ENCODE peak calls at places on chromosomes 16 and 17, in seven cellular contexts. K is psoas muscle, G is tibial nerve, T is heart left ventricle, U is astrocyte, O is PC-3, E is heart right ventricle. A is an unnamed sample.
A peak's percentile ranks its signal among the peaks of the same experiment; 100 is the strongest.

GRCh38 chr16:4709481-4709880 is 16.1 kb downstream of the NUDT16L1 start:
- DNase-seq in U (peak; percentile 26), E (no peak), K (no peak), O (no peak), T (no peak), G (no peak), A (no peak)

GRCh38 chr16:51147776-51148673 is 3.0 kb downstream of the SALL1 start:
- DNase-seq in U (no peak), E (no peak), O (no peak), G (no peak), T (no peak), K (no peak), A (no peak)

GRCh38 chr16:1512174-1512573 is 19.0 kb downstream of the TELO2 start:
- DNase-seq in G (no peak), E (no peak), T (no peak), K (no peak), U (no peak), O (no peak), A (no peak)

GRCh38 chr17:72151565-72152391 is 31.0 kb downstream of the SOX9 start:
- DNase-seq in T (peak; percentile 86), G (no peak), K (peak; percentile 19), U (peak; percentile 89), O (peak; percentile 97), E (peak; percentile 78), A (no peak)

GRCh38 chr17:27293359-27293897 is 486 bp upstream of the WSB1 start:
- DNase-seq in E (no peak), K (peak; percentile 34), G (no peak), O (no peak), U (no peak), T (peak; percentile 41), A (no peak)

GRCh38 chr17:7146115-7146514 is 31.5 kb upstream of the ASGR2 start:
- DNase-seq in T (no peak), E (no peak), G (no peak), O (no peak), U (peak; percentile 16), K (no peak), A (no peak)

GRCh38 chr17:50956750-50957523 is 90.8 kb upstream of the TOB1 start:
- DNase-seq in T (peak; percentile 75), O (peak; percentile 71), G (no peak), E (peak; percentile 66), K (peak; percentile 61), U (peak; percentile 30), A (peak; percentile 20)

GRCh38 chr17:49053171-49053829 is 56.1 kb downstream of the IGF2BP1 start:
- DNase-seq in O (no peak), E (no peak), T (no peak), K (no peak), G (no peak), U (no peak), A (no peak)

GRCh38 chr17:80529104-80529903 is 15.3 kb upstream of the RPTOR start:
- DNase-seq in E (no peak), O (no peak), G (no peak), U (no peak), K (peak; percentile 45), T (no peak), A (no peak)

GRCh38 chr17:40313660-40314556 is 4.9 kb downstream of the RARA start:
- DNase-seq in U (no peak), G (peak; percentile 3), K (no peak), T (peak; percentile 25), O (peak; percentile 53), E (no peak), A (no peak)

GRCh38 chr17:38444151-38444550 is 15.9 kb downstream of the ARHGAP23 start:
- DNase-seq in E (peak; percentile 75), O (peak; percentile 69), G (peak; percentile 46), U (no peak), K (peak; percentile 77), T (peak; percentile 83), A (no peak)

GRCh38 chr17:49959183-49959935 is 9.6 kb upstream of the DLX4 start:
- DNase-seq in E (no peak), U (no peak), K (no peak), O (peak; percentile 71), G (no peak), T (no peak), A (no peak)

GRCh38 chr17:56597495-56597990 is 4.0 kb downstream of the NOG start:
- DNase-seq in O (peak; percentile 47), U (no peak), K (no peak), T (no peak), G (no peak), E (no peak), A (no peak)

GRCh38 chr16:87040169-87041117 is 276.7 kb downstream of the C16orf95 start:
- DNase-seq in G (no peak), U (no peak), E (no peak), K (no peak), O (no peak), T (no peak), A (no peak)

GRCh38 chr17:2051388-2052237 is 3.3 kb upstream of the HIC1 start:
- DNase-seq in U (no peak), T (no peak), K (peak; percentile 36), E (no peak), G (no peak), O (no peak), A (no peak)

GRCh38 chr16:65876624-65877023 is 489.9 kb upstream of the CDH5 start:
- DNase-seq in U (no peak), T (no peak), K (no peak), G (no peak), E (no peak), O (no peak), A (no peak)

GRCh38 chr17:32491371-32492280 is 4.8 kb downstream of the CDK5R1 start:
- DNase-seq in T (no peak), O (no peak), U (no peak), G (no peak), E (no peak), K (no peak), A (no peak)

GRCh38 chr16:12804395-12804794 is 708 bp upstream of the CPPED1 start:
- DNase-seq in G (no peak), E (no peak), U (no peak), K (no peak), O (no peak), T (no peak), A (no peak)

GRCh38 chr17:76369804-76370203 is 14.6 kb upstream of the SPHK1 start:
- DNase-seq in O (no peak), E (no peak), U (no peak), K (no peak), T (peak; percentile 53), G (no peak), A (no peak)

GRCh38 chr17:76368545-76368944 is 14.8 kb upstream of the PRPSAP1 start:
- DNase-seq in G (no peak), K (no peak), E (no peak), U (no peak), O (no peak), T (no peak), A (no peak)

GRCh38 chr17:76371656-76372628 is 12.5 kb upstream of the SPHK1 start:
- DNase-seq in T (no peak), E (no peak), G (no peak), K (no peak), U (peak; percentile 100), O (peak; percentile 77), A (peak; percentile 92)

GRCh38 chr17:76367647-76368046 is 13.9 kb upstream of the PRPSAP1 start:
- DNase-seq in O (no peak), T (no peak), E (no peak), K (no peak), U (no peak), G (no peak), A (no peak)

GRCh38 chr17:76370261-76370993 is 14.0 kb upstream of the SPHK1 start:
- DNase-seq in K (peak; percentile 90), G (no peak), T (peak; percentile 86), O (peak; percentile 99), U (peak; percentile 96), E (peak; percentile 87), A (peak; percentile 80)
- TF ChIP-seq CTCF in K (peak; percentile 59), G (peak; percentile 12), T (peak; percentile 32), O (peak; percentile 100), U (peak; percentile 66), E (peak; percentile 64), A (peak; percentile 72)

DNA sequence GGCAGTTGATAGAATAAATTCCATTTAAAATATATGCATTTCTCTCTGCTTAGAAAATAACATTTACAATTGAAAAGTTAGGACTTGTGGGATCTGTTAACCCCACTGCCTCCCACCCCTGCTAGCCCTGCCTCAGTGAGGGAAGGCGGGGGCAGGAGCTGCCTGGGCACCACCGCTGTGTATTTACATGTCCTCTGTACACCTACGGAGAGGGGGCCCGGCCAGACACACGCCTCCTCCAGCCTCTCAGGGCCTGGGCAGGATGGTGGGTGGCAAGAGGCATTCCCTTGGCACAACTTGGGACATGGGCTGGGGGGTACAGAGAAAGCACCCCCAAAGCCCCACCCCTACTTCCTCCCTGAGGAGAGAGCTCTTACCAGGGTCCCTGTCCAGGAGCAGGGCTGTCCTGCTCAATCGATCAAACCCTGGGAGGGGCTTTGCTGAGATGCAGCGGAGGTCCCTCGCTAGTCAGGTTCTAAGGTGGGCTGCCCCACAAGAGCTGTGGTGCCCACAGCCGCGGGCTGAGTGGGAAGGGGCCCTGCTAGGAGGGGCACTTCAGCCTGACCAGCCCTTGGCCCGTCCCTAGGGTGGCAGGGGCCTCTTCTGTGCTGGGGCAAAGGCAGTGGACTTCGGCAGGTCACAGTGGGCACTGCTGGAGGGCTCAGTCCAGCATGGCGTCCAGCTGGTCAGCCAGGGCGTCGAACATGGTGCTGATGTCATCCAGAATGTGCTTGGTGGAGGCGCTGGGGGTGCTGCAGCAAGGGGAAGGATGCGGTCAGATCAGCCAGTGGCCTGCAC is 14.7 kb downstream of the CASKIN2 start:
- DNase-seq in O (no peak), U (no peak), G (no peak), K (no peak), E (no peak), T (no peak), A (no peak)
- H3K27ac ChIP-seq in O (no peak overlapping the region), U (no peak overlapping the region), G (peak overlapping the region; percentile 71), K (peak overlapping the region; percentile 5), E (peak overlapping the region; percentile 3), T (no peak overlapping the region), A (no peak overlapping the region)

DNA sequence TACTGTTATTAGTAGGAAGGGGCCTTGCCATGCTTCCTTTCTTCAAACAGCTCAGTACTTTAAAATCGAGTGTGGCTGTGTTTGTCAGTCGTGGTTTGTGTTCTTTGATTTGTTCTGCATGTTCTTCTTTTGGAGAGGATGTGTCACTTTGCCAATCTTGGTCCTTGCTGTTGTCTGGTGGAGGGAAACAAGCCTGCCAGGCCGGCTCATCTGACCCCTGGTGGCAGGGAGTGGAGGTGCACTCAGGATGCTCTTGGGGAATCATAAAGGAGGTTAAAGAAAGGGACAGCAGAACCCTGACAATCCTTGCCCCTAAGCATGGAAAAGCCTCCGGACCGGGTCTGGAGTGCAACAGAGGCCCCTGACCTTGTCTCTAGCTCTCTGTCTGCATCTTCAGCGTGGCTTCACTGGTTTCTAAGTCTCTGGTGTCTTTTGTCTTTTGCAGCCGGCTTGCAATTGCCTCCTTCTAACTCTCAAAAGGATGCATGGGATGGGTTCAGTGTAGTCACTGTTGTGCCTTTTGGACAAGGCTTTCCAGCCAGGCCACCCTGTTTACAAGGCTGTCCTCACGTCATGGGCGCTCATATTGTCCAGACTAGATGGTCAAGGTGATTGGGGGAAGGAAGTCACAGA is 135.8 kb downstream of the WWOX start:
- DNase-seq in T (peak; percentile 60), G (peak; percentile 41), U (peak; percentile 38), E (peak; percentile 64), K (peak; percentile 51), O (peak; percentile 75), A (peak; percentile 27)
- TF ChIP-seq CTCF in T (peak; percentile 94), G (peak; percentile 77), U (peak; percentile 86), E (peak; percentile 93), K (peak; percentile 71), O (peak; percentile 80), A (peak; percentile 91)

DNA sequence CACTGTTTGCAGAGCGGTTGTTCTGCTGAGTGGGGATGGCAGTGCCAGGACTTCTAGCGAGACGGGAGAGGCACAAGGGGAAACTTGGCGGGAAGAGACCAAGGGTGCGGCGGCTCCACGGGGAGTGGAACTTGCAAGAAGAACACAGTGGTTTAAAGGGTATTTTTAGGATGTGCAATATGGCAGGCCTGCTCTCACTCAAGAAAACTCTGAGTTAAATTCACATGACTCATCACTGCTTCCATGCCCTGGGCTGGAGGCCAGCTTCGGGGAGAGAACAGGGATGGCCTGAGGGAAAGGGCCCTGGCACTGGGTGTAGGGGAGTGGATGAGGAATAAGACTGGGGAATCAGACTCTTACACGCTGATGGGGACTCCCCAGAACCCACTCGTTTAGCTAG is 13.3 kb upstream of the CD300LD start:
- DNase-seq in U (peak; percentile 70), O (peak; percentile 85), K (peak; percentile 51), G (no peak), E (peak; percentile 30), T (peak; percentile 61), A (peak; percentile 3)
- H3K27ac ChIP-seq in U (no peak overlapping the region), O (no peak overlapping the region), K (no peak overlapping the region), G (no peak overlapping the region), E (no peak overlapping the region), T (no peak overlapping the region), A (no peak overlapping the region)

A was measured in AG04450.